ENCODE peak calls at places on chromosomes 12 and 14, in five cellular contexts. One of them, this sample, is unnamed.
A peak's percentile ranks its signal among the peaks of the same experiment; 100 is the strongest.

GRCh38 chr14:38718519-38718918 is 384.5 kb downstream of the SEC23A start:
- DNase-seq in H7: no peak
- DNase-seq in NCI-H1694 treated with DMSO at 0.1 percent for 48 hours: no peak
- DNase-seq in left ventricle myocardium superior: no peak
- DNase-seq in T-cell: no peak
- DNase-seq in this sample: no peak

GRCh38 chr14:67636361-67636919 is 16.7 kb downstream of the ARG2 start:
- DNase-seq in H7: no peak
- DNase-seq in NCI-H1694 treated with DMSO at 0.1 percent for 48 hours: no peak
- DNase-seq in T-cell: no peak
- DNase-seq in left ventricle myocardium superior: no peak
- DNase-seq in this sample: peak; percentile 15

GRCh38 chr14:55938249-55938791 is 179.9 kb upstream of the PELI2 start:
- DNase-seq in left ventricle myocardium superior: peak; percentile 79
- DNase-seq in H7: no peak
- DNase-seq in NCI-H1694 treated with DMSO at 0.1 percent for 48 hours: peak; percentile 63
- DNase-seq in T-cell: no peak
- DNase-seq in this sample: no peak

GRCh38 chr14:91388551-91388975 is 29.1 kb downstream of the CCDC88C start:
- DNase-seq in H7: no peak
- DNase-seq in T-cell: no peak
- DNase-seq in NCI-H1694 treated with DMSO at 0.1 percent for 48 hours: no peak
- DNase-seq in left ventricle myocardium superior: no peak
- DNase-seq in this sample: no peak

GRCh38 chr14:89382487-89383170 is 34.4 kb downstream of the FOXN3 start:
- DNase-seq in left ventricle myocardium superior: no peak
- DNase-seq in H7: no peak
- DNase-seq in T-cell: no peak
- DNase-seq in NCI-H1694 treated with DMSO at 0.1 percent for 48 hours: no peak
- DNase-seq in this sample: no peak

GRCh38 chr12:15757553-15758255 is 31.5 kb downstream of the EPS8 start:
- DNase-seq in NCI-H1694 treated with DMSO at 0.1 percent for 48 hours: no peak
- DNase-seq in T-cell: no peak
- DNase-seq in H7: no peak
- DNase-seq in left ventricle myocardium superior: no peak
- DNase-seq in this sample: no peak

GRCh38 chr14:23588884-23589598 is 10.5 kb upstream of the JPH4 start:
- DNase-seq in T-cell: peak; percentile 80
- DNase-seq in left ventricle myocardium superior: peak; percentile 90
- DNase-seq in H7: peak; percentile 93
- DNase-seq in NCI-H1694 treated with DMSO at 0.1 percent for 48 hours: peak; percentile 89
- DNase-seq in this sample: peak; percentile 69

GRCh38 chr12:47207829-47208248 is 128.1 kb upstream of the AMIGO2 start:
- DNase-seq in left ventricle myocardium superior: no peak
- DNase-seq in NCI-H1694 treated with DMSO at 0.1 percent for 48 hours: no peak
- DNase-seq in T-cell: no peak
- DNase-seq in H7: no peak
- DNase-seq in this sample: peak; percentile 40

GRCh38 chr14:36647827-36648753 is 13.6 kb upstream of the PAX9 start:
- DNase-seq in T-cell: no peak
- DNase-seq in NCI-H1694 treated with DMSO at 0.1 percent for 48 hours: peak; percentile 68
- DNase-seq in left ventricle myocardium superior: peak; percentile 29
- DNase-seq in H7: peak; percentile 86
- DNase-seq in this sample: no peak

GRCh38 chr14:98593361-98593761 is 678.6 kb downstream of the BCL11B start:
- DNase-seq in left ventricle myocardium superior: no peak
- DNase-seq in NCI-H1694 treated with DMSO at 0.1 percent for 48 hours: no peak
- DNase-seq in H7: no peak
- DNase-seq in T-cell: no peak
- DNase-seq in this sample: no peak

GRCh38 chr14:97538749-97539388 is 741.7 kb downstream of the VRK1 start:
- DNase-seq in NCI-H1694 treated with DMSO at 0.1 percent for 48 hours: no peak
- DNase-seq in T-cell: no peak
- DNase-seq in left ventricle myocardium superior: no peak
- DNase-seq in H7: no peak
- DNase-seq in this sample: no peak

GRCh38 chr14:63603749-63604277 is 37.9 kb downstream of the WDR89 start:
- DNase-seq in T-cell: no peak
- DNase-seq in H7: no peak
- DNase-seq in left ventricle myocardium superior: no peak
- DNase-seq in NCI-H1694 treated with DMSO at 0.1 percent for 48 hours: peak; percentile 78
- DNase-seq in this sample: peak; percentile 50

GRCh38 chr12:47190271-47190750 is 110.6 kb upstream of the AMIGO2 start:
- DNase-seq in NCI-H1694 treated with DMSO at 0.1 percent for 48 hours: no peak
- DNase-seq in T-cell: no peak
- DNase-seq in left ventricle myocardium superior: no peak
- DNase-seq in H7: no peak
- DNase-seq in this sample: no peak

GRCh38 chr12:92047058-92047826 is 98.4 kb downstream of the BTG1 start:
- DNase-seq in left ventricle myocardium superior: no peak
- DNase-seq in H7: no peak
- DNase-seq in NCI-H1694 treated with DMSO at 0.1 percent for 48 hours: no peak
- DNase-seq in T-cell: no peak
- DNase-seq in this sample: no peak

GRCh38 chr12:11958216-11959091 is 112.3 kb upstream of the BCL2L14 start:
- DNase-seq in T-cell: no peak
- DNase-seq in left ventricle myocardium superior: no peak
- DNase-seq in NCI-H1694 treated with DMSO at 0.1 percent for 48 hours: no peak
- DNase-seq in H7: peak; percentile 31
- DNase-seq in this sample: no peak

GRCh38 chr14:106605548-106606448 is 1079.4 kb downstream of the TMEM121 start:
- DNase-seq in NCI-H1694 treated with DMSO at 0.1 percent for 48 hours: peak; percentile 31
- DNase-seq in left ventricle myocardium superior: no peak
- DNase-seq in H7: no peak
- DNase-seq in T-cell: peak; percentile 79
- DNase-seq in this sample: peak; percentile 81

GRCh38 chr12:92753976-92754885 is 51.4 kb downstream of the PLEKHG7 start:
- DNase-seq in left ventricle myocardium superior: no peak
- DNase-seq in NCI-H1694 treated with DMSO at 0.1 percent for 48 hours: no peak
- DNase-seq in H7: no peak
- DNase-seq in T-cell: no peak
- DNase-seq in this sample: no peak

GRCh38 chr14:101031721-101032120 is 128.2 kb upstream of the RTL1 start:
- DNase-seq in NCI-H1694 treated with DMSO at 0.1 percent for 48 hours: no peak
- DNase-seq in left ventricle myocardium superior: no peak
- DNase-seq in T-cell: no peak
- DNase-seq in H7: no peak
- DNase-seq in this sample: no peak

GRCh38 chr12:2682301-2683282 is 112.2 kb upstream of the FKBP4 start:
- DNase-seq in left ventricle myocardium superior: no peak
- DNase-seq in NCI-H1694 treated with DMSO at 0.1 percent for 48 hours: peak; percentile 71
- DNase-seq in H7: peak; percentile 79
- DNase-seq in T-cell: peak; percentile 52
- DNase-seq in this sample: peak; percentile 55

GRCh38 chr12:128316981-128317526 is 50.1 kb downstream of the TMEM132C start:
- DNase-seq in T-cell: no peak
- DNase-seq in NCI-H1694 treated with DMSO at 0.1 percent for 48 hours: no peak
- DNase-seq in H7: no peak
- DNase-seq in left ventricle myocardium superior: no peak
- DNase-seq in this sample: no peak

GRCh38 chr12:103966736-103967135 is 1.1 kb downstream of the TDG start:
- DNase-seq in T-cell: no peak
- DNase-seq in left ventricle myocardium superior: no peak
- DNase-seq in H7: no peak
- DNase-seq in NCI-H1694 treated with DMSO at 0.1 percent for 48 hours: no peak
- DNase-seq in this sample: no peak

GRCh38 chr12:6231359-6232268 is 31.4 kb downstream of the CD9 start:
- DNase-seq in H7: no peak
- DNase-seq in NCI-H1694 treated with DMSO at 0.1 percent for 48 hours: no peak
- DNase-seq in left ventricle myocardium superior: no peak
- DNase-seq in T-cell: no peak
- DNase-seq in this sample: no peak

GRCh38 chr12:80877706-80878384 is 59.9 kb downstream of the LIN7A start:
- DNase-seq in T-cell: no peak
- DNase-seq in H7: no peak
- DNase-seq in NCI-H1694 treated with DMSO at 0.1 percent for 48 hours: no peak
- DNase-seq in left ventricle myocardium superior: no peak
- DNase-seq in this sample: no peak

GRCh38 chr14:24806061-24806678 is 172.2 kb upstream of the GZMB start:
- DNase-seq in NCI-H1694 treated with DMSO at 0.1 percent for 48 hours: peak; percentile 19
- DNase-seq in H7: peak; percentile 64
- DNase-seq in T-cell: peak; percentile 4
- DNase-seq in left ventricle myocardium superior: peak; percentile 83
- DNase-seq in this sample: peak; percentile 1

GRCh38 chr12:28415755-28416154 is 225.5 kb downstream of the CCDC91 start:
- DNase-seq in H7: no peak
- DNase-seq in left ventricle myocardium superior: no peak
- DNase-seq in NCI-H1694 treated with DMSO at 0.1 percent for 48 hours: no peak
- DNase-seq in T-cell: no peak
- DNase-seq in this sample: no peak

GRCh38 chr12:62783881-62784280 is 151.1 kb downstream of the PPM1H start:
- DNase-seq in H7: no peak
- DNase-seq in T-cell: no peak
- DNase-seq in NCI-H1694 treated with DMSO at 0.1 percent for 48 hours: peak; percentile 31
- DNase-seq in left ventricle myocardium superior: no peak
- DNase-seq in this sample: no peak

GRCh38 chr14:85587152-85587697 is 57.3 kb downstream of the FLRT2 start:
- DNase-seq in T-cell: no peak
- DNase-seq in H7: no peak
- DNase-seq in NCI-H1694 treated with DMSO at 0.1 percent for 48 hours: no peak
- DNase-seq in left ventricle myocardium superior: no peak
- DNase-seq in this sample: no peak

GRCh38 chr12:49939707-49940106 is 10.8 kb upstream of the AQP2 start:
- DNase-seq in left ventricle myocardium superior: no peak
- DNase-seq in T-cell: no peak
- DNase-seq in NCI-H1694 treated with DMSO at 0.1 percent for 48 hours: no peak
- DNase-seq in H7: no peak
- DNase-seq in this sample: no peak

GRCh38 chr12:3436496-3437060 is 54.4 kb upstream of the PRMT8 start:
- DNase-seq in T-cell: no peak
- DNase-seq in H7: no peak
- DNase-seq in NCI-H1694 treated with DMSO at 0.1 percent for 48 hours: no peak
- DNase-seq in left ventricle myocardium superior: peak; percentile 57
- DNase-seq in this sample: no peak

GRCh38 chr12:68772714-68773113 is 26.7 kb downstream of the SLC35E3 start:
- DNase-seq in T-cell: no peak
- DNase-seq in left ventricle myocardium superior: no peak
- DNase-seq in NCI-H1694 treated with DMSO at 0.1 percent for 48 hours: no peak
- DNase-seq in H7: no peak
- DNase-seq in this sample: peak; percentile 96

GRCh38 chr12:63802012-63802608 is 22.4 kb downstream of the RXYLT1 start:
- DNase-seq in left ventricle myocardium superior: no peak
- DNase-seq in H7: no peak
- DNase-seq in T-cell: no peak
- DNase-seq in NCI-H1694 treated with DMSO at 0.1 percent for 48 hours: peak; percentile 38
- DNase-seq in this sample: peak; percentile 34

GRCh38 chr14:66596241-66596985 is 88.5 kb downstream of the GPHN start:
- DNase-seq in NCI-H1694 treated with DMSO at 0.1 percent for 48 hours: no peak
- DNase-seq in left ventricle myocardium superior: no peak
- DNase-seq in T-cell: no peak
- DNase-seq in H7: no peak
- DNase-seq in this sample: no peak

GRCh38 chr12:47585507-47585906 is 120.3 kb downstream of the RPAP3 start:
- DNase-seq in NCI-H1694 treated with DMSO at 0.1 percent for 48 hours: no peak
- DNase-seq in T-cell: no peak
- DNase-seq in left ventricle myocardium superior: no peak
- DNase-seq in H7: no peak
- DNase-seq in this sample: no peak

GRCh38 chr14:69554500-69554899 is 20.2 kb downstream of the CCDC177 start:
- DNase-seq in T-cell: no peak
- DNase-seq in left ventricle myocardium superior: no peak
- DNase-seq in NCI-H1694 treated with DMSO at 0.1 percent for 48 hours: no peak
- DNase-seq in H7: no peak
- DNase-seq in this sample: no peak

GRCh38 chr14:61537567-61538463 is 157.5 kb upstream of the HIF1A start:
- DNase-seq in H7: peak; percentile 62
- DNase-seq in left ventricle myocardium superior: no peak
- DNase-seq in NCI-H1694 treated with DMSO at 0.1 percent for 48 hours: no peak
- DNase-seq in T-cell: no peak
- DNase-seq in this sample: peak; percentile 37

GRCh38 chr14:76708028-76708427 is 53.2 kb upstream of the VASH1 start:
- DNase-seq in H7: no peak
- DNase-seq in left ventricle myocardium superior: no peak
- DNase-seq in T-cell: no peak
- DNase-seq in NCI-H1694 treated with DMSO at 0.1 percent for 48 hours: no peak
- DNase-seq in this sample: no peak

GRCh38 chr12:2358986-2359658 is 306.3 kb downstream of the CACNA1C start:
- DNase-seq in H7: no peak
- DNase-seq in left ventricle myocardium superior: no peak
- DNase-seq in NCI-H1694 treated with DMSO at 0.1 percent for 48 hours: no peak
- DNase-seq in T-cell: no peak
- DNase-seq in this sample: no peak

GRCh38 chr14:33742166-33742565 is 208.7 kb downstream of the EGLN3 start:
- DNase-seq in T-cell: no peak
- DNase-seq in NCI-H1694 treated with DMSO at 0.1 percent for 48 hours: no peak
- DNase-seq in H7: no peak
- DNase-seq in left ventricle myocardium superior: no peak
- DNase-seq in this sample: no peak

GRCh38 chr12:54420766-54421144 is 1.7 kb upstream of the ITGA5 start:
- DNase-seq in H7: peak; percentile 47
- DNase-seq in T-cell: no peak
- DNase-seq in NCI-H1694 treated with DMSO at 0.1 percent for 48 hours: no peak
- DNase-seq in left ventricle myocardium superior: peak; percentile 63
- DNase-seq in this sample: no peak